ENCODE peak calls at places on chromosomes 7 and 10, in eight cellular contexts. W is choroid plexus epithelial cell; J is mesendoderm; P is right lobe of liver; F is H7; A is lower leg skin; N is CD8-positive, alpha-beta memory T cell; V is aorta. R is an unnamed sample.

GRCh38 chr7:11835260-11835659 is 3.3 kb upstream of the THSD7A start:
- DNase-seq in V (no peak), N (no peak), W (peak), F (peak), J (peak), A (no peak), P (no peak), R (no peak)

GRCh38 chr10:29502351-29502750 is 132.4 kb downstream of the SVIL start:
- DNase-seq in N (no peak), A (no peak), J (no peak), P (no peak), F (no peak), W (no peak), V (no peak), R (no peak)

GRCh38 chr10:412109-412508 is 276.9 kb downstream of the ZMYND11 start:
- DNase-seq in W (peak), N (no peak), V (no peak), F (no peak), J (no peak), A (no peak), P (no peak), R (no peak)

GRCh38 chr7:111741811-111742240 is 179.5 kb upstream of the IMMP2L start:
- DNase-seq in P (no peak), V (no peak), J (peak), N (peak), W (peak), A (no peak), F (peak), R (peak)

GRCh38 chr10:33798754-33799153 is 464.3 kb upstream of the NRP1 start:
- DNase-seq in P (no peak), J (peak), A (no peak), W (no peak), F (no peak), N (no peak), V (no peak), R (no peak)

GRCh38 chr10:10353326-10353725 is 664.3 kb upstream of the CELF2 start:
- DNase-seq in F (peak), N (no peak), P (no peak), V (no peak), W (no peak), J (peak), A (no peak), R (no peak)

GRCh38 chr10:81116990-81117389 is 579.3 kb downstream of the SH2D4B start:
- DNase-seq in V (no peak), J (no peak), A (no peak), W (no peak), P (no peak), F (peak), N (no peak), R (no peak)

GRCh38 chr10:30591249-30591670 is 38.3 kb downstream of the LYZL2 start:
- DNase-seq in V (no peak), P (no peak), A (no peak), W (peak), F (peak), N (peak), J (peak), R (no peak)

GRCh38 chr7:77687747-77688144 is 8.5 kb upstream of the RSBN1L start:
- DNase-seq in W (no peak), J (peak), A (no peak), N (no peak), F (no peak), P (no peak), V (no peak), R (peak)

GRCh38 chr7:73647725-73648592 is 19.7 kb upstream of the VPS37D start:
- DNase-seq in V (peak), P (peak), A (no peak), F (peak), N (no peak), J (no peak), W (no peak), R (peak)

GRCh38 chr10:110212119-110213006 is 5.0 kb downstream of the MXI1 start:
- DNase-seq in F (no peak), N (peak), J (no peak), A (peak), P (no peak), W (no peak), V (peak), R (no peak)
- H3K4me3 ChIP-seq in F (no peak), N (peak), J (no peak), A (no peak), P (no peak), W (no peak), V (no peak), R (peak)

DNA sequence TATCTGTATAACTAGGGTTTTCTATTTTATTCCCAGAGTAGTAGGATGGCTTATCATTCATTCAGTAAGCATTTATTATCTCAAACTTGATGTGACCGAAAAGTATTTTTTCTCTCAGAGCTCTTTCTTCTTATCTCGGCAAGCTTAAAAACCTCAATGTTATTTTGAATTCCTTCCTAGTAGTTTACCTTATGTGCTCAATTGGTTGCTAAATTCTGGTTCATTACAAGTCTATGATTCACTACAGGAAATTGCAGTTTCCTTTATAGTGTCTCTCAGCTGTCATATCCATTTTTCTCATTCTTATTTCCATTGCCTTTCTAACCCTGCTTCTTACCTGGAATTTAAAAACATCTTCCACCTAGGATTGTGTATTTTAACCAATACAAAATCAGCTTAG is 12.6 kb upstream of the ICA1 start:
- DNase-seq in P (no peak), N (no peak), J (no peak), F (no peak), W (peak), A (no peak), V (no peak), R (no peak)
- H3K4me3 ChIP-seq in P (no peak), N (no peak), J (no peak), F (no peak), W (no peak), A (no peak), V (no peak), R (no peak)

GRCh38 chr10:84935772-84936171 is 607.4 kb downstream of the CCSER2 start:
- DNase-seq in V (no peak), N (no peak), P (no peak), A (no peak), F (no peak), J (no peak), W (no peak), R (no peak)
- H3K4me3 ChIP-seq in V (no peak), N (no peak), P (no peak), A (no peak), F (no peak), J (no peak), W (no peak), R (no peak)

GRCh38 chr10:102227050-102227449 is 951 bp downstream of the ELOVL3 start:
- DNase-seq in A (peak), N (no peak), P (no peak), J (no peak), V (no peak), F (no peak), W (peak), R (no peak)

GRCh38 chr10:102222798-102223197 is 3.3 kb upstream of the ELOVL3 start:
- DNase-seq in V (no peak), F (no peak), P (no peak), J (no peak), N (no peak), A (no peak), W (no peak), R (no peak)

GRCh38 chr10:102229810-102230263 is 3.7 kb downstream of the ELOVL3 start:
- DNase-seq in A (peak), F (peak), V (peak), P (peak), W (peak), N (peak), J (peak), R (peak)

GRCh38 chr10:102226542-102226870 is 407 bp downstream of the ELOVL3 start:
- DNase-seq in F (no peak), P (no peak), A (no peak), N (no peak), V (no peak), J (no peak), W (no peak), R (no peak)

DNA sequence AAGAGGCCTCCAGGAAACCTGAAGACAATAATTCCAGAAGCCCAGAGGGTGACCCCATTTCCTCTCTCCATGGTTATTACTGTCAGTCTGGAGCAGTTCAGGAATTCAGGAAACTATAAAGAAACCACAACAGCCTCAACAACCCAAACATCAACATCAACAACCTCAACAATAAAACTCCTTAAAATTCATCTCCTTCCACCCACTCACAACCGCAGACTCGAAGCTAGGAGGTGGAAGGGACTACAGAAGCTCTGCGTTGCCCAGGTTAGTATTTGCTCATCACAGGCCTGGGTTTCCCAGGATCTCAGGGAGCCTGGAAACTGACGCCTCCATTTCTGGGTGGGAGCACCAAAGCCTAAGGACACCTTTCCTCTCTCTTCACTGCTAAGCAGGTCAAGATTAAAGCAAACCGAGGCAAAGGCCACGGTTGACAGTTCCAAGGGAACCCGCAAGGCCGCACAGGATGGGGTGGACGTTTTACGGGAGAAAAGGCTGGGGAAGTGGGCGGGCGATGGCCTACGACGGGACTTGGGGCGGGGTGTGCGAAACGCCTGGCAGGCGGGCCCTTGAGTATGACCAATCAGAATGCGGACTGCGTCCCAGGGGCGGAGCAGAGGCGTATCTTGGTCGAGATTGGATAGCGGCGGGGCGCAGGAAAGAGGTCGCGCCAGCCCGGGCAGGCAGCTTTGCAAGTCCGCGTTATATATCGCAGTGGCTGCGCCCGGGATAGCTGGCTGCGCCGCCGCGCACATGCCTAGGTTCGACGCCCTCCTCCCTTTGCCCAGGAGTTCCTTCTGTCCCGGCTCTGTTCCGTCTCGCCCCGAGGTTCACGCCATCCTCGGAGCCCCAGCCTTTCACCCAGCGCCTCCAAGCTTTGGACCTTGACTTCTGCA is at the start of gene ELOVL3:
- DNase-seq in P (peak), W (peak), J (peak), F (peak), N (peak), V (peak), A (peak), R (peak)
- H3K4me3 ChIP-seq in P (peak), W (peak), J (no peak), F (peak), N (peak), V (no peak), A (no peak), R (peak)